ENCODE peak calls at places on chromosomes 13 and 19, in seven cellular contexts. One of them, this sample, is unnamed.

GRCh38 chr13:45413826-45414312 is 4.3 kb downstream of the SLC25A30 start:
- DNase-seq in suprapubic skin: no peak
- DNase-seq in tibial nerve: no peak
- DNase-seq in heart right ventricle: no peak
- DNase-seq in IMR-90: no peak
- DNase-seq in neural progenitor cell: no peak
- DNase-seq in cardiac muscle cell: no peak
- DNase-seq in this sample: no peak

GRCh38 chr13:102555914-102556553 is 40.8 kb upstream of the TPP2 start:
- DNase-seq in suprapubic skin: no peak
- DNase-seq in tibial nerve: no peak
- DNase-seq in heart right ventricle: no peak
- DNase-seq in IMR-90: peak; percentile 26
- DNase-seq in neural progenitor cell: peak; percentile 39
- DNase-seq in cardiac muscle cell: peak; percentile 9
- DNase-seq in this sample: no peak

GRCh38 chr13:50171585-50172282 is 156.5 kb downstream of the KCNRG start:
- DNase-seq in suprapubic skin: no peak
- DNase-seq in tibial nerve: no peak
- DNase-seq in heart right ventricle: no peak
- DNase-seq in IMR-90: peak; percentile 18
- DNase-seq in neural progenitor cell: no peak
- DNase-seq in cardiac muscle cell: no peak
- DNase-seq in this sample: no peak

GRCh38 chr13:20264271-20265018 is 32.3 kb upstream of the GJB6 start:
- DNase-seq in suprapubic skin: no peak
- DNase-seq in tibial nerve: no peak
- DNase-seq in heart right ventricle: no peak
- DNase-seq in IMR-90: no peak
- DNase-seq in neural progenitor cell: no peak
- DNase-seq in cardiac muscle cell: no peak
- DNase-seq in this sample: no peak

GRCh38 chr13:60174113-60174512 is 10.4 kb upstream of the DIAPH3 start:
- DNase-seq in suprapubic skin: no peak
- DNase-seq in tibial nerve: no peak
- DNase-seq in heart right ventricle: no peak
- DNase-seq in IMR-90: no peak
- DNase-seq in neural progenitor cell: no peak
- DNase-seq in cardiac muscle cell: no peak
- DNase-seq in this sample: no peak

GRCh38 chr19:45293682-45294081 is 29.0 kb downstream of the CKM start:
- DNase-seq in suprapubic skin: no peak
- DNase-seq in tibial nerve: no peak
- DNase-seq in heart right ventricle: no peak
- DNase-seq in IMR-90: no peak
- DNase-seq in neural progenitor cell: no peak
- DNase-seq in cardiac muscle cell: no peak
- DNase-seq in this sample: no peak

GRCh38 chr19:41478875-41479756 is 36.2 kb downstream of the ERICH4 start:
- DNase-seq in suprapubic skin: no peak
- DNase-seq in tibial nerve: no peak
- DNase-seq in heart right ventricle: no peak
- DNase-seq in IMR-90: no peak
- DNase-seq in neural progenitor cell: no peak
- DNase-seq in cardiac muscle cell: no peak
- DNase-seq in this sample: no peak

GRCh38 chr19:34124828-34125227 is 47.5 kb upstream of the LSM14A start:
- DNase-seq in suprapubic skin: no peak
- DNase-seq in tibial nerve: no peak
- DNase-seq in heart right ventricle: no peak
- DNase-seq in IMR-90: no peak
- DNase-seq in neural progenitor cell: peak; percentile 46
- DNase-seq in cardiac muscle cell: no peak
- DNase-seq in this sample: no peak

GRCh38 chr19:35330475-35330874 is 1.5 kb downstream of the CD22 start:
- DNase-seq in suprapubic skin: no peak
- DNase-seq in tibial nerve: no peak
- DNase-seq in heart right ventricle: no peak
- DNase-seq in IMR-90: no peak
- DNase-seq in neural progenitor cell: no peak
- DNase-seq in cardiac muscle cell: no peak
- DNase-seq in this sample: no peak

GRCh38 chr13:23271331-23271730 is 90.6 kb downstream of the SGCG start:
- DNase-seq in suprapubic skin: no peak
- DNase-seq in tibial nerve: no peak
- DNase-seq in heart right ventricle: no peak
- DNase-seq in IMR-90: no peak
- DNase-seq in neural progenitor cell: no peak
- DNase-seq in cardiac muscle cell: no peak
- DNase-seq in this sample: no peak

GRCh38 chr13:79459906-79460305 is 21.0 kb upstream of the NDFIP2 start:
- DNase-seq in suprapubic skin: no peak
- DNase-seq in tibial nerve: no peak
- DNase-seq in heart right ventricle: no peak
- DNase-seq in IMR-90: peak; percentile 25
- DNase-seq in neural progenitor cell: no peak
- DNase-seq in cardiac muscle cell: no peak
- DNase-seq in this sample: no peak

GRCh38 chr13:105611424-105611823 is 924.0 kb downstream of the EFNB2 start:
- DNase-seq in suprapubic skin: no peak
- DNase-seq in tibial nerve: no peak
- DNase-seq in heart right ventricle: no peak
- DNase-seq in IMR-90: peak; percentile 41
- DNase-seq in neural progenitor cell: no peak
- DNase-seq in cardiac muscle cell: peak; percentile 36
- DNase-seq in this sample: no peak

GRCh38 chr19:18832331-18833140 is 777 bp downstream of the UPF1 start:
- DNase-seq in suprapubic skin: no peak
- DNase-seq in tibial nerve: no peak
- DNase-seq in heart right ventricle: no peak
- DNase-seq in IMR-90: no peak
- DNase-seq in neural progenitor cell: peak; percentile 65
- DNase-seq in cardiac muscle cell: peak; percentile 45
- DNase-seq in this sample: no peak

GRCh38 chr13:28489536-28489935 is 5.4 kb downstream of the FLT1 start:
- DNase-seq in suprapubic skin: no peak
- DNase-seq in tibial nerve: no peak
- DNase-seq in heart right ventricle: no peak
- DNase-seq in IMR-90: peak; percentile 45
- DNase-seq in neural progenitor cell: no peak
- DNase-seq in cardiac muscle cell: no peak
- DNase-seq in this sample: no peak

GRCh38 chr13:94661396-94661795 is 50.9 kb downstream of the SOX21 start:
- DNase-seq in suprapubic skin: no peak
- DNase-seq in tibial nerve: no peak
- DNase-seq in heart right ventricle: no peak
- DNase-seq in IMR-90: no peak
- DNase-seq in neural progenitor cell: peak; percentile 40
- DNase-seq in cardiac muscle cell: no peak
- DNase-seq in this sample: no peak

GRCh38 chr13:30869491-30869890 is 36.6 kb upstream of the MEDAG start:
- DNase-seq in suprapubic skin: no peak
- DNase-seq in tibial nerve: no peak
- DNase-seq in heart right ventricle: peak; percentile 61
- DNase-seq in IMR-90: peak; percentile 50
- DNase-seq in neural progenitor cell: no peak
- DNase-seq in cardiac muscle cell: no peak
- DNase-seq in this sample: no peak

GRCh38 chr19:18456974-18457373 is 19.0 kb upstream of the ISYNA1 start:
- DNase-seq in suprapubic skin: no peak
- DNase-seq in tibial nerve: peak; percentile 60
- DNase-seq in heart right ventricle: peak; percentile 68
- DNase-seq in IMR-90: no peak
- DNase-seq in neural progenitor cell: no peak
- DNase-seq in cardiac muscle cell: no peak
- DNase-seq in this sample: no peak

GRCh38 chr13:93066187-93066586 is 160.4 kb upstream of the GPC6 start:
- DNase-seq in suprapubic skin: no peak
- DNase-seq in tibial nerve: no peak
- DNase-seq in heart right ventricle: no peak
- DNase-seq in IMR-90: peak; percentile 91
- DNase-seq in neural progenitor cell: no peak
- DNase-seq in cardiac muscle cell: no peak
- DNase-seq in this sample: no peak

GRCh38 chr19:17471410-17472125 is 1.2 kb downstream of the SLC27A1 start:
- DNase-seq in suprapubic skin: no peak
- DNase-seq in tibial nerve: no peak
- DNase-seq in heart right ventricle: no peak
- DNase-seq in IMR-90: no peak
- DNase-seq in neural progenitor cell: no peak
- DNase-seq in cardiac muscle cell: no peak
- DNase-seq in this sample: no peak

GRCh38 chr19:55113570-55114039 is 3.8 kb downstream of the PPP1R12C start:
- DNase-seq in suprapubic skin: peak; percentile 96
- DNase-seq in tibial nerve: peak; percentile 90
- DNase-seq in heart right ventricle: peak; percentile 85
- DNase-seq in IMR-90: peak; percentile 92
- DNase-seq in neural progenitor cell: peak; percentile 82
- DNase-seq in cardiac muscle cell: peak; percentile 83
- DNase-seq in this sample: peak; percentile 96

GRCh38 chr19:38055655-38056521 is 148.9 kb downstream of the SIPA1L3 start:
- DNase-seq in suprapubic skin: no peak
- DNase-seq in tibial nerve: no peak
- DNase-seq in heart right ventricle: no peak
- DNase-seq in IMR-90: no peak
- DNase-seq in neural progenitor cell: peak; percentile 66
- DNase-seq in cardiac muscle cell: no peak
- DNase-seq in this sample: no peak

GRCh38 chr19:51439021-51439465 is 19.2 kb downstream of the SIGLEC8 start:
- DNase-seq in suprapubic skin: no peak
- DNase-seq in tibial nerve: no peak
- DNase-seq in heart right ventricle: no peak
- DNase-seq in IMR-90: no peak
- DNase-seq in neural progenitor cell: peak; percentile 26
- DNase-seq in cardiac muscle cell: peak; percentile 6
- DNase-seq in this sample: no peak
- TF ChIP-seq CTCF in suprapubic skin: peak; percentile 18
- TF ChIP-seq CTCF in tibial nerve: peak; percentile 30
- TF ChIP-seq CTCF in heart right ventricle: peak; percentile 10
- TF ChIP-seq CTCF in IMR-90: peak; percentile 27
- TF ChIP-seq CTCF in neural progenitor cell: peak; percentile 43
- TF ChIP-seq CTCF in cardiac muscle cell: peak; percentile 46
- TF ChIP-seq CTCF in this sample: peak; percentile 34

GRCh38 chr19:48715681-48716171 is 3.8 kb downstream of the MAMSTR start:
- DNase-seq in suprapubic skin: peak; percentile 75
- DNase-seq in tibial nerve: no peak
- DNase-seq in heart right ventricle: no peak
- DNase-seq in IMR-90: no peak
- DNase-seq in neural progenitor cell: no peak
- DNase-seq in cardiac muscle cell: no peak
- DNase-seq in this sample: no peak
- H3K4me3 ChIP-seq in suprapubic skin: peak overlapping the region; percentile 56
- H3K4me3 ChIP-seq in tibial nerve: peak overlapping the region; percentile 22
- H3K4me3 ChIP-seq in heart right ventricle: peak overlapping the region; percentile 58
- H3K4me3 ChIP-seq in IMR-90: no peak overlapping the region
- H3K4me3 ChIP-seq in neural progenitor cell: no peak overlapping the region
- H3K4me3 ChIP-seq in cardiac muscle cell: no peak overlapping the region
- H3K4me3 ChIP-seq in this sample: peak overlapping the region; percentile 75

DNA sequence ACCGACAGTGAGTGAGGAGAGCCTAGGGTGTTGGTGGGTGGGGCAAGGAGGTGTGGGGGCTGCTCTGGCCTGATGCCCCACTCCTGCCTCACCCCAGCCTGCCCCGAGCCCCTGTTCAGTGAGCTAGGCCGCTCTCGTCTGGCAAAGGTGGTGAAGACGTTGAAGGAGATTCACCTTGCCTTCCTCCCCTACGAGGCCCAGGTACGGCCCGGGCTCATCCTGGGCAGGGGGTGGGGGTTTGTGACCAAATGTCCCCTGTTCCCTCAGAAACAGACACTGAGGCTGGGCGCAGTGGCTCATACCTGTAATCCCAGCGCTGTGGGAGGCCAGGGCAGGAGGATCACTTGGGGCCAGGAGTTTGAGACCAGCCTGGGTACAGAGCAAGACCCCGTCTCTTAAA is 3.9 kb downstream of the STXBP2 start:
- DNase-seq in suprapubic skin: no peak
- DNase-seq in tibial nerve: no peak
- DNase-seq in heart right ventricle: no peak
- DNase-seq in IMR-90: no peak
- DNase-seq in neural progenitor cell: no peak
- DNase-seq in cardiac muscle cell: no peak
- DNase-seq in this sample: no peak
- H3K4me1 ChIP-seq in suprapubic skin: peaks cover 20% of the 10 kb centered on the region
- H3K4me1 ChIP-seq in tibial nerve: no peaks in the 10 kb centered on the region
- H3K4me1 ChIP-seq in heart right ventricle: no peaks in the 10 kb centered on the region
- H3K4me1 ChIP-seq in IMR-90: no peaks in the 10 kb centered on the region
- H3K4me1 ChIP-seq in neural progenitor cell: no peaks in the 10 kb centered on the region
- H3K4me1 ChIP-seq in cardiac muscle cell: peaks cover under 1% of the 10 kb centered on the region
- H3K4me1 ChIP-seq in this sample: no peaks in the 10 kb centered on the region

GRCh38 chr13:49100637-49101570 is 119.2 kb upstream of the MLNR start:
- DNase-seq in suprapubic skin: no peak
- DNase-seq in tibial nerve: no peak
- DNase-seq in heart right ventricle: no peak
- DNase-seq in IMR-90: no peak
- DNase-seq in neural progenitor cell: no peak
- DNase-seq in cardiac muscle cell: no peak
- DNase-seq in this sample: no peak

GRCh38 chr13:49098198-49098597 is 121.9 kb upstream of the MLNR start:
- DNase-seq in suprapubic skin: no peak
- DNase-seq in tibial nerve: no peak
- DNase-seq in heart right ventricle: no peak
- DNase-seq in IMR-90: peak; percentile 99
- DNase-seq in neural progenitor cell: no peak
- DNase-seq in cardiac muscle cell: no peak
- DNase-seq in this sample: peak; percentile 73

GRCh38 chr13:49099513-49099877 is 120.6 kb upstream of the MLNR start:
- DNase-seq in suprapubic skin: no peak
- DNase-seq in tibial nerve: no peak
- DNase-seq in heart right ventricle: no peak
- DNase-seq in IMR-90: no peak
- DNase-seq in neural progenitor cell: no peak
- DNase-seq in cardiac muscle cell: no peak
- DNase-seq in this sample: no peak

GRCh38 chr13:49097374-49097773 is 121.7 kb downstream of the FNDC3A start:
- DNase-seq in suprapubic skin: no peak
- DNase-seq in tibial nerve: no peak
- DNase-seq in heart right ventricle: no peak
- DNase-seq in IMR-90: peak; percentile 85
- DNase-seq in neural progenitor cell: no peak
- DNase-seq in cardiac muscle cell: no peak
- DNase-seq in this sample: no peak

DNA sequence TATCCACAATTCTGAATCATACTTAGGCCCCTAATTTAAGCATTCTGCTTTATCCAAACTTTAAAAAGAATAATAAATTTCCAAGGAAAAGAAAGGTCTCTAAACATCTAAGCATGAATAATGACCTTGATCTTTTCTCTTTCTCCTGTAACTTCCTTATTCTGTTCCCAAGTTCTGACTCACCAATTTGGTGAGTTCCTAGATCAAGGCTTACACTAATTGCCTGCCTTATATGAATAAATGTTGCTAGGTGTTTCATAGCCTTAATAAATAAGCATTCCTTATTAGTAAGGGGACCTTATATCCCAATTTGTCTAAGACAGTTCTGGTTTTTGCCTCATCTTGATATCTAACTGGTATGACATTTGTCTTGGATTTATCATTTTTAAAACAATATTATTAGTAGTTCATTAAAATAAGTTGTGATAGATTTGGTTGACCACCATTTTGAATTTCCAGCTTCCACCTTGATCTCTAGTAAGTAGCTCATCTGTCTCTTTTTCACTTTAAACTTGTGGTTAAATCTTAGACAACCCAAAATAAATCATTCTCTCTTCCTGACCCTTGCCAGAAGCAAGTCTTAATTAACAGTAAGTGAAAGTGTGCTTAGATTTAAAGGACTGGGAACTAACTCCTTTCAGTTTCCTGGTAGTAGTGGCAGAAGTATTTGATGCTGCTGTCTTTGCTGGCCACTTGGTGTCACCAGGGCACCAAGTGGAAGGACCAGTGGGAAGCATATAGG is 121.2 kb upstream of the MLNR start:
- DNase-seq in suprapubic skin: no peak
- DNase-seq in tibial nerve: no peak
- DNase-seq in heart right ventricle: no peak
- DNase-seq in IMR-90: no peak
- DNase-seq in neural progenitor cell: peak; percentile 29
- DNase-seq in cardiac muscle cell: no peak
- DNase-seq in this sample: no peak
- TF ChIP-seq CTCF in suprapubic skin: peak; percentile 5
- TF ChIP-seq CTCF in tibial nerve: no peak
- TF ChIP-seq CTCF in heart right ventricle: peak; percentile 17
- TF ChIP-seq CTCF in IMR-90: peak; percentile 27
- TF ChIP-seq CTCF in neural progenitor cell: peak; percentile 54
- TF ChIP-seq CTCF in cardiac muscle cell: peak; percentile 42
- TF ChIP-seq CTCF in this sample: no peak